ENCODE peak calls at places on chromosomes 12 and 14, in ten cellular contexts. One of them, this sample, is unnamed. For H3K4me1, the result is how much of the 10 kb centered on the place peaks cover.

GRCh38 chr14:61761557-61761956 is 663 bp upstream of the SNAPC1 start:
- DNase-seq in keratinocyte: no peak
- DNase-seq in upper lobe of right lung: no peak
- DNase-seq in mammary epithelial cell: no peak
- DNase-seq in DND-41: no peak
- DNase-seq in astrocyte: no peak
- DNase-seq in suprapubic skin: no peak
- DNase-seq in lung: no peak
- DNase-seq in stomach: no peak
- DNase-seq in tibial artery: no peak
- DNase-seq in this sample: no peak

GRCh38 chr14:32102152-32102787 is 25.2 kb downstream of the ARHGAP5 start:
- DNase-seq in tibial artery: no peak
- DNase-seq in suprapubic skin: no peak
- DNase-seq in mammary epithelial cell: no peak
- DNase-seq in astrocyte: peak
- DNase-seq in upper lobe of right lung: no peak
- DNase-seq in DND-41: peak
- DNase-seq in lung: no peak
- DNase-seq in stomach: no peak
- DNase-seq in keratinocyte: no peak
- DNase-seq in this sample: no peak

GRCh38 chr14:21518725-21519124 is 7.4 kb downstream of the SALL2 start:
- DNase-seq in astrocyte: no peak
- DNase-seq in stomach: no peak
- DNase-seq in upper lobe of right lung: no peak
- DNase-seq in DND-41: no peak
- DNase-seq in tibial artery: no peak
- DNase-seq in mammary epithelial cell: no peak
- DNase-seq in keratinocyte: no peak
- DNase-seq in lung: no peak
- DNase-seq in suprapubic skin: no peak
- DNase-seq in this sample: no peak

GRCh38 chr14:105927094-105927475 is 400.7 kb downstream of the TMEM121 start:
- DNase-seq in stomach: no peak
- DNase-seq in astrocyte: no peak
- DNase-seq in keratinocyte: no peak
- DNase-seq in mammary epithelial cell: no peak
- DNase-seq in suprapubic skin: no peak
- DNase-seq in upper lobe of right lung: no peak
- DNase-seq in tibial artery: no peak
- DNase-seq in lung: no peak
- DNase-seq in DND-41: no peak
- DNase-seq in this sample: no peak

GRCh38 chr12:110537605-110538409 is 35.7 kb downstream of the RAD9B start:
- DNase-seq in suprapubic skin: no peak
- DNase-seq in DND-41: no peak
- DNase-seq in mammary epithelial cell: peak
- DNase-seq in tibial artery: no peak
- DNase-seq in upper lobe of right lung: peak
- DNase-seq in lung: peak
- DNase-seq in astrocyte: peak
- DNase-seq in keratinocyte: no peak
- DNase-seq in stomach: peak
- DNase-seq in this sample: no peak

GRCh38 chr12:1217191-1217949 is 226.3 kb downstream of the ERC1 start:
- DNase-seq in tibial artery: no peak
- DNase-seq in keratinocyte: no peak
- DNase-seq in upper lobe of right lung: no peak
- DNase-seq in suprapubic skin: no peak
- DNase-seq in stomach: no peak
- DNase-seq in DND-41: no peak
- DNase-seq in astrocyte: peak
- DNase-seq in lung: no peak
- DNase-seq in mammary epithelial cell: peak
- DNase-seq in this sample: no peak

GRCh38 chr14:55624913-55625312 is 44.9 kb downstream of the KTN1 start:
- DNase-seq in astrocyte: peak
- DNase-seq in mammary epithelial cell: no peak
- DNase-seq in suprapubic skin: no peak
- DNase-seq in upper lobe of right lung: no peak
- DNase-seq in keratinocyte: no peak
- DNase-seq in stomach: no peak
- DNase-seq in lung: no peak
- DNase-seq in tibial artery: no peak
- DNase-seq in DND-41: no peak
- DNase-seq in this sample: no peak

GRCh38 chr12:61530456-61530855 is 729.7 kb upstream of the USP15 start:
- DNase-seq in keratinocyte: no peak
- DNase-seq in DND-41: no peak
- DNase-seq in astrocyte: no peak
- DNase-seq in lung: no peak
- DNase-seq in suprapubic skin: no peak
- DNase-seq in stomach: no peak
- DNase-seq in mammary epithelial cell: peak
- DNase-seq in upper lobe of right lung: no peak
- DNase-seq in tibial artery: no peak
- DNase-seq in this sample: no peak

GRCh38 chr12:51925400-51926063 is 18.2 kb downstream of the ACVRL1 start:
- DNase-seq in tibial artery: no peak
- DNase-seq in lung: no peak
- DNase-seq in astrocyte: no peak
- DNase-seq in stomach: no peak
- DNase-seq in DND-41: no peak
- DNase-seq in mammary epithelial cell: no peak
- DNase-seq in keratinocyte: no peak
- DNase-seq in suprapubic skin: no peak
- DNase-seq in upper lobe of right lung: no peak
- DNase-seq in this sample: peak

GRCh38 chr14:58272589-58273372 is 25.6 kb upstream of the ARID4A start:
- DNase-seq in keratinocyte: no peak
- DNase-seq in tibial artery: no peak
- DNase-seq in upper lobe of right lung: no peak
- DNase-seq in lung: peak
- DNase-seq in astrocyte: peak
- DNase-seq in suprapubic skin: no peak
- DNase-seq in DND-41: no peak
- DNase-seq in stomach: peak
- DNase-seq in mammary epithelial cell: no peak
- DNase-seq in this sample: peak

GRCh38 chr14:95359974-95360826 is 40.5 kb upstream of the CLMN start:
- DNase-seq in DND-41: no peak
- DNase-seq in keratinocyte: no peak
- DNase-seq in mammary epithelial cell: no peak
- DNase-seq in lung: no peak
- DNase-seq in astrocyte: no peak
- DNase-seq in suprapubic skin: no peak
- DNase-seq in tibial artery: no peak
- DNase-seq in upper lobe of right lung: no peak
- DNase-seq in stomach: peak
- DNase-seq in this sample: no peak

GRCh38 chr12:27732281-27732680 is 21.6 kb downstream of the MRPS35 start:
- DNase-seq in lung: no peak
- DNase-seq in upper lobe of right lung: no peak
- DNase-seq in DND-41: peak
- DNase-seq in tibial artery: no peak
- DNase-seq in stomach: peak
- DNase-seq in mammary epithelial cell: peak
- DNase-seq in keratinocyte: no peak
- DNase-seq in suprapubic skin: no peak
- DNase-seq in astrocyte: no peak
- DNase-seq in this sample: peak
- TF ChIP-seq CTCF in lung: no peak
- TF ChIP-seq CTCF in upper lobe of right lung: no peak
- TF ChIP-seq CTCF in DND-41: peak
- TF ChIP-seq CTCF in tibial artery: no peak
- TF ChIP-seq CTCF in stomach: no peak
- TF ChIP-seq CTCF in mammary epithelial cell: peak
- TF ChIP-seq CTCF in keratinocyte: peak
- TF ChIP-seq CTCF in suprapubic skin: no peak
- TF ChIP-seq CTCF in astrocyte: peak
- TF ChIP-seq CTCF in this sample: peak

GRCh38 chr12:120373683-120374082 is 4.7 kb upstream of the MSI1 start:
- DNase-seq in lung: no peak
- DNase-seq in mammary epithelial cell: no peak
- DNase-seq in astrocyte: no peak
- DNase-seq in upper lobe of right lung: no peak
- DNase-seq in keratinocyte: no peak
- DNase-seq in suprapubic skin: no peak
- DNase-seq in DND-41: no peak
- DNase-seq in tibial artery: no peak
- DNase-seq in stomach: no peak
- DNase-seq in this sample: no peak

GRCh38 chr12:120376009-120376408 is 7.0 kb upstream of the MSI1 start:
- DNase-seq in suprapubic skin: no peak
- DNase-seq in DND-41: no peak
- DNase-seq in stomach: no peak
- DNase-seq in tibial artery: no peak
- DNase-seq in mammary epithelial cell: peak
- DNase-seq in lung: no peak
- DNase-seq in astrocyte: no peak
- DNase-seq in keratinocyte: no peak
- DNase-seq in upper lobe of right lung: no peak
- DNase-seq in this sample: no peak

GRCh38 chr12:120376890-120377572 is 8.1 kb upstream of the MSI1 start:
- DNase-seq in lung: no peak
- DNase-seq in suprapubic skin: no peak
- DNase-seq in keratinocyte: no peak
- DNase-seq in upper lobe of right lung: no peak
- DNase-seq in stomach: no peak
- DNase-seq in astrocyte: no peak
- DNase-seq in mammary epithelial cell: no peak
- DNase-seq in DND-41: no peak
- DNase-seq in tibial artery: no peak
- DNase-seq in this sample: no peak

GRCh38 chr12:120376416-120376815 is 7.5 kb upstream of the MSI1 start:
- DNase-seq in astrocyte: no peak
- DNase-seq in tibial artery: no peak
- DNase-seq in stomach: no peak
- DNase-seq in suprapubic skin: no peak
- DNase-seq in lung: no peak
- DNase-seq in keratinocyte: no peak
- DNase-seq in DND-41: no peak
- DNase-seq in mammary epithelial cell: peak
- DNase-seq in upper lobe of right lung: no peak
- DNase-seq in this sample: no peak

DNA sequence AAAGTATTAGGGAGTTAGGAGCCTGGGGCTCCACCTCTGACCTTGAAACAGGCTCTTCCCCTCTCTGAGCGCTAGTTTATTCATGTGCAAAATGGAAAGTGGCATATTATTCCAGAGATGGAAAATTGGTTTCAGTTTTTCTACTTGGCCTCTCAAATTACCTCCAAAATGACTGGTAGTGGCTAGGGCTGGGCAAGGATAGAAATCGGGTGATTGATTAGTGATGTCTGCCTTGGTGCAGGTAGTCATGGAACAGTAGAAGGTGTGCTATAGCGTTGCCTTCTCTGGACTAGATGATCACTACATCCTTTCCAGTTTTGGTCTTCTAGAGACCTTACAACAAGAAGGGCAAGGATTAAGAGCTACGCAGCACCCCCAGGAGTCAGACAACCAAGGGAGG is 8.6 kb upstream of the MSI1 start:
- DNase-seq in keratinocyte: no peak
- DNase-seq in lung: no peak
- DNase-seq in DND-41: no peak
- DNase-seq in stomach: no peak
- DNase-seq in mammary epithelial cell: no peak
- DNase-seq in astrocyte: no peak
- DNase-seq in upper lobe of right lung: no peak
- DNase-seq in suprapubic skin: no peak
- DNase-seq in tibial artery: no peak
- DNase-seq in this sample: no peak
- H3K4me1 ChIP-seq in keratinocyte: under half
- H3K4me1 ChIP-seq in lung: under half
- H3K4me1 ChIP-seq in DND-41: under half
- H3K4me1 ChIP-seq in stomach: under half
- H3K4me1 ChIP-seq in mammary epithelial cell: under half
- H3K4me1 ChIP-seq in astrocyte: under half
- H3K4me1 ChIP-seq in upper lobe of right lung: under half
- H3K4me1 ChIP-seq in suprapubic skin: under half
- H3K4me1 ChIP-seq in tibial artery: under half
- H3K4me1 ChIP-seq in this sample: under half

DNA sequence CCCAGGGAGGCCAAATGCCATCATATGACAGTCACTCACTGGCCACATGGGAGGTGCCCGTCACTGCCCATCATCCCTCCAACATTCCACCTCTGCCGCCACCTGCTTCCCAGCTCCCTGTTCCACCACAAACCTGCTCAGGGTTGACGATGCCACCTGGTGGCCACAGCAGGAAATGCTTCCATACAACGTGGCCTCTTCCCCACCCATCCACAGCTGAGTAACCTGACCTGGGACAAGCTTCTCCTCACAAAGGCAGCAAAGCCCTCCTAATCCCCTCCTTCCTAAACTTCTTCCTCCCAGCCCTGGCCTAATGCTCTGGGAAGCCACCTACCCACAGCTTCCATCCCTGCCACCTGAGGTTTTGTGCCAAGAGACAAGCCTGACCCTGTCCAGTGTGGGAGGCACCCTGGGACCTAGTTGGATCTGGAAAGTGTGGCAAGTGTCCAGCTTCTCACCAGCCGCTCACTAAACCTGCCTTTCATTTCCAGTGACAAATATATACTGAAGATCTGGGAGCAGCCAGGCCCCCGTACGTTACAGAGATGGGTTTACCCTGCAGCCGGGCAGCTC is 4.3 kb downstream of the DEGS2 start:
- DNase-seq in upper lobe of right lung: no peak
- DNase-seq in DND-41: peak
- DNase-seq in tibial artery: no peak
- DNase-seq in keratinocyte: no peak
- DNase-seq in suprapubic skin: no peak
- DNase-seq in mammary epithelial cell: no peak
- DNase-seq in lung: no peak
- DNase-seq in stomach: no peak
- DNase-seq in astrocyte: no peak
- DNase-seq in this sample: no peak
- H3K4me3 ChIP-seq in upper lobe of right lung: no peak
- H3K4me3 ChIP-seq in DND-41: no peak
- H3K4me3 ChIP-seq in tibial artery: no peak
- H3K4me3 ChIP-seq in keratinocyte: no peak
- H3K4me3 ChIP-seq in suprapubic skin: no peak
- H3K4me3 ChIP-seq in mammary epithelial cell: no peak
- H3K4me3 ChIP-seq in lung: no peak
- H3K4me3 ChIP-seq in stomach: peak
- H3K4me3 ChIP-seq in astrocyte: no peak
- H3K4me3 ChIP-seq in this sample: no peak

GRCh38 chr14:102759416-102759815 is 17.8 kb upstream of the TRAF3 start:
- DNase-seq in astrocyte: no peak
- DNase-seq in lung: no peak
- DNase-seq in stomach: no peak
- DNase-seq in upper lobe of right lung: no peak
- DNase-seq in keratinocyte: no peak
- DNase-seq in suprapubic skin: no peak
- DNase-seq in mammary epithelial cell: no peak
- DNase-seq in tibial artery: no peak
- DNase-seq in DND-41: peak
- DNase-seq in this sample: no peak
- TF ChIP-seq CTCF in astrocyte: no peak
- TF ChIP-seq CTCF in lung: no peak
- TF ChIP-seq CTCF in stomach: no peak
- TF ChIP-seq CTCF in upper lobe of right lung: no peak
- TF ChIP-seq CTCF in keratinocyte: no peak
- TF ChIP-seq CTCF in suprapubic skin: no peak
- TF ChIP-seq CTCF in mammary epithelial cell: no peak
- TF ChIP-seq CTCF in tibial artery: no peak
- TF ChIP-seq CTCF in DND-41: peak
- TF ChIP-seq CTCF in this sample: no peak

This sample was measured in Caco-2.